ENCODE peak calls at places on chromosomes 3 and 15, in four cellular contexts. One of them, this sample, is unnamed.

GRCh38 chr15:84981054-84981710 is 474 bp upstream of the PDE8A start:
- DNase-seq in fibroblast of the conjunctiva: peak; percentile 93
- DNase-seq in activated CD4-positive, alpha-beta T cell treated with anti-CD3 and anti-CD28 coated beads, Interleukin-2, amount 10 ng/mL, durations not matched to agents 7 days and 5 days: peak; percentile 95
- DNase-seq in GM19239: peak; percentile 91
- DNase-seq in this sample: peak; percentile 94

GRCh38 chr3:13566462-13566748 is 17.5 kb downstream of the FBLN2 start:
- DNase-seq in fibroblast of the conjunctiva: no peak
- DNase-seq in activated CD4-positive, alpha-beta T cell treated with anti-CD3 and anti-CD28 coated beads, Interleukin-2, amount 10 ng/mL, durations not matched to agents 7 days and 5 days: no peak
- DNase-seq in GM19239: no peak
- DNase-seq in this sample: no peak

GRCh38 chr3:195334967-195335366 is 64.0 kb upstream of the XXYLT1 start:
- DNase-seq in fibroblast of the conjunctiva: no peak
- DNase-seq in activated CD4-positive, alpha-beta T cell treated with anti-CD3 and anti-CD28 coated beads, Interleukin-2, amount 10 ng/mL, durations not matched to agents 7 days and 5 days: no peak
- DNase-seq in GM19239: no peak
- DNase-seq in this sample: no peak

GRCh38 chr3:14210843-14211594 is 32.4 kb downstream of the LSM3 start:
- DNase-seq in fibroblast of the conjunctiva: no peak
- DNase-seq in activated CD4-positive, alpha-beta T cell treated with anti-CD3 and anti-CD28 coated beads, Interleukin-2, amount 10 ng/mL, durations not matched to agents 7 days and 5 days: no peak
- DNase-seq in GM19239: no peak
- DNase-seq in this sample: no peak

GRCh38 chr3:105965384-105965783 is 96.6 kb upstream of the CBLB start:
- DNase-seq in fibroblast of the conjunctiva: peak; percentile 38
- DNase-seq in activated CD4-positive, alpha-beta T cell treated with anti-CD3 and anti-CD28 coated beads, Interleukin-2, amount 10 ng/mL, durations not matched to agents 7 days and 5 days: no peak
- DNase-seq in GM19239: no peak
- DNase-seq in this sample: peak; percentile 29

GRCh38 chr15:85785887-85786777 is 8.6 kb downstream of the KLHL25 start:
- DNase-seq in fibroblast of the conjunctiva: no peak
- DNase-seq in activated CD4-positive, alpha-beta T cell treated with anti-CD3 and anti-CD28 coated beads, Interleukin-2, amount 10 ng/mL, durations not matched to agents 7 days and 5 days: no peak
- DNase-seq in GM19239: no peak
- DNase-seq in this sample: no peak

GRCh38 chr3:185582871-185583270 is 3.2 kb upstream of the SENP2 start:
- DNase-seq in fibroblast of the conjunctiva: no peak
- DNase-seq in activated CD4-positive, alpha-beta T cell treated with anti-CD3 and anti-CD28 coated beads, Interleukin-2, amount 10 ng/mL, durations not matched to agents 7 days and 5 days: no peak
- DNase-seq in GM19239: peak; percentile 37
- DNase-seq in this sample: no peak

GRCh38 chr3:129934234-129935123 is 40.0 kb upstream of the TRH start:
- DNase-seq in fibroblast of the conjunctiva: no peak
- DNase-seq in activated CD4-positive, alpha-beta T cell treated with anti-CD3 and anti-CD28 coated beads, Interleukin-2, amount 10 ng/mL, durations not matched to agents 7 days and 5 days: no peak
- DNase-seq in GM19239: peak; percentile 27
- DNase-seq in this sample: no peak

GRCh38 chr3:46895204-46895660 is 17.7 kb downstream of the PTH1R start:
- DNase-seq in fibroblast of the conjunctiva: no peak
- DNase-seq in activated CD4-positive, alpha-beta T cell treated with anti-CD3 and anti-CD28 coated beads, Interleukin-2, amount 10 ng/mL, durations not matched to agents 7 days and 5 days: peak; percentile 79
- DNase-seq in GM19239: peak; percentile 84
- DNase-seq in this sample: no peak

GRCh38 chr3:177606891-177607290 is 409.6 kb upstream of the TBL1XR1 start:
- DNase-seq in fibroblast of the conjunctiva: no peak
- DNase-seq in activated CD4-positive, alpha-beta T cell treated with anti-CD3 and anti-CD28 coated beads, Interleukin-2, amount 10 ng/mL, durations not matched to agents 7 days and 5 days: no peak
- DNase-seq in GM19239: no peak
- DNase-seq in this sample: no peak

GRCh38 chr3:43257850-43258249 is 28.5 kb upstream of the SNRK start:
- DNase-seq in fibroblast of the conjunctiva: no peak
- DNase-seq in activated CD4-positive, alpha-beta T cell treated with anti-CD3 and anti-CD28 coated beads, Interleukin-2, amount 10 ng/mL, durations not matched to agents 7 days and 5 days: no peak
- DNase-seq in GM19239: no peak
- DNase-seq in this sample: no peak

GRCh38 chr3:9067352-9067975 is 104.2 kb upstream of the RAD18 start:
- DNase-seq in fibroblast of the conjunctiva: peak; percentile 45
- DNase-seq in activated CD4-positive, alpha-beta T cell treated with anti-CD3 and anti-CD28 coated beads, Interleukin-2, amount 10 ng/mL, durations not matched to agents 7 days and 5 days: peak; percentile 48
- DNase-seq in GM19239: peak; percentile 45
- DNase-seq in this sample: peak; percentile 32

GRCh38 chr3:28780480-28780879 is 431.9 kb upstream of the AZI2 start:
- DNase-seq in fibroblast of the conjunctiva: no peak
- DNase-seq in activated CD4-positive, alpha-beta T cell treated with anti-CD3 and anti-CD28 coated beads, Interleukin-2, amount 10 ng/mL, durations not matched to agents 7 days and 5 days: no peak
- DNase-seq in GM19239: no peak
- DNase-seq in this sample: no peak

GRCh38 chr3:113210608-113211369 is 568 bp upstream of the BOC start:
- DNase-seq in fibroblast of the conjunctiva: no peak
- DNase-seq in activated CD4-positive, alpha-beta T cell treated with anti-CD3 and anti-CD28 coated beads, Interleukin-2, amount 10 ng/mL, durations not matched to agents 7 days and 5 days: no peak
- DNase-seq in GM19239: no peak
- DNase-seq in this sample: no peak

GRCh38 chr3:106765342-106765741 is 611.9 kb upstream of the CCDC54 start:
- DNase-seq in fibroblast of the conjunctiva: peak; percentile 13
- DNase-seq in activated CD4-positive, alpha-beta T cell treated with anti-CD3 and anti-CD28 coated beads, Interleukin-2, amount 10 ng/mL, durations not matched to agents 7 days and 5 days: no peak
- DNase-seq in GM19239: no peak
- DNase-seq in this sample: no peak

GRCh38 chr15:25242957-25243799 is 195.6 kb downstream of the UBE3A start:
- DNase-seq in fibroblast of the conjunctiva: no peak
- DNase-seq in activated CD4-positive, alpha-beta T cell treated with anti-CD3 and anti-CD28 coated beads, Interleukin-2, amount 10 ng/mL, durations not matched to agents 7 days and 5 days: no peak
- DNase-seq in GM19239: no peak
- DNase-seq in this sample: no peak

GRCh38 chr3:134463676-134464611 is 21.8 kb downstream of the ANAPC13 start:
- DNase-seq in fibroblast of the conjunctiva: peak; percentile 94
- DNase-seq in activated CD4-positive, alpha-beta T cell treated with anti-CD3 and anti-CD28 coated beads, Interleukin-2, amount 10 ng/mL, durations not matched to agents 7 days and 5 days: no peak
- DNase-seq in GM19239: no peak
- DNase-seq in this sample: peak; percentile 83

GRCh38 chr15:78761891-78762385 is 49.3 kb downstream of the ADAMTS7 start:
- DNase-seq in fibroblast of the conjunctiva: no peak
- DNase-seq in activated CD4-positive, alpha-beta T cell treated with anti-CD3 and anti-CD28 coated beads, Interleukin-2, amount 10 ng/mL, durations not matched to agents 7 days and 5 days: no peak
- DNase-seq in GM19239: peak; percentile 20
- DNase-seq in this sample: no peak

GRCh38 chr3:14989943-14990753 is 42.8 kb downstream of the NR2C2 start:
- DNase-seq in fibroblast of the conjunctiva: peak; percentile 10
- DNase-seq in activated CD4-positive, alpha-beta T cell treated with anti-CD3 and anti-CD28 coated beads, Interleukin-2, amount 10 ng/mL, durations not matched to agents 7 days and 5 days: no peak
- DNase-seq in GM19239: no peak
- DNase-seq in this sample: peak; percentile 57

GRCh38 chr3:131901686-131902085 is 133.1 kb downstream of the CPNE4 start:
- DNase-seq in fibroblast of the conjunctiva: no peak
- DNase-seq in activated CD4-positive, alpha-beta T cell treated with anti-CD3 and anti-CD28 coated beads, Interleukin-2, amount 10 ng/mL, durations not matched to agents 7 days and 5 days: no peak
- DNase-seq in GM19239: no peak
- DNase-seq in this sample: no peak

GRCh38 chr3:48215876-48216275 is 7.4 kb upstream of the CAMP start:
- DNase-seq in fibroblast of the conjunctiva: no peak
- DNase-seq in activated CD4-positive, alpha-beta T cell treated with anti-CD3 and anti-CD28 coated beads, Interleukin-2, amount 10 ng/mL, durations not matched to agents 7 days and 5 days: no peak
- DNase-seq in GM19239: no peak
- DNase-seq in this sample: no peak

GRCh38 chr3:79598594-79598993 is 169.2 kb downstream of the ROBO1 start:
- DNase-seq in fibroblast of the conjunctiva: no peak
- DNase-seq in activated CD4-positive, alpha-beta T cell treated with anti-CD3 and anti-CD28 coated beads, Interleukin-2, amount 10 ng/mL, durations not matched to agents 7 days and 5 days: no peak
- DNase-seq in GM19239: no peak
- DNase-seq in this sample: no peak

GRCh38 chr3:126474498-126475410 is 937 bp downstream of the ZXDC start:
- DNase-seq in fibroblast of the conjunctiva: no peak
- DNase-seq in activated CD4-positive, alpha-beta T cell treated with anti-CD3 and anti-CD28 coated beads, Interleukin-2, amount 10 ng/mL, durations not matched to agents 7 days and 5 days: peak; percentile 43
- DNase-seq in GM19239: peak; percentile 52
- DNase-seq in this sample: no peak

GRCh38 chr3:76765526-76765925 is 274.4 kb upstream of the ROBO2 start:
- DNase-seq in fibroblast of the conjunctiva: no peak
- DNase-seq in activated CD4-positive, alpha-beta T cell treated with anti-CD3 and anti-CD28 coated beads, Interleukin-2, amount 10 ng/mL, durations not matched to agents 7 days and 5 days: no peak
- DNase-seq in GM19239: no peak
- DNase-seq in this sample: no peak

GRCh38 chr3:180175572-180175971 is 138.8 kb upstream of the PEX5L start:
- DNase-seq in fibroblast of the conjunctiva: no peak
- DNase-seq in activated CD4-positive, alpha-beta T cell treated with anti-CD3 and anti-CD28 coated beads, Interleukin-2, amount 10 ng/mL, durations not matched to agents 7 days and 5 days: no peak
- DNase-seq in GM19239: no peak
- DNase-seq in this sample: no peak

GRCh38 chr3:120649735-120650705 is 32.0 kb downstream of the HGD start:
- DNase-seq in fibroblast of the conjunctiva: no peak
- DNase-seq in activated CD4-positive, alpha-beta T cell treated with anti-CD3 and anti-CD28 coated beads, Interleukin-2, amount 10 ng/mL, durations not matched to agents 7 days and 5 days: no peak
- DNase-seq in GM19239: no peak
- DNase-seq in this sample: no peak

This sample was measured in smooth muscle cell of the brain vasculature.